ENCODE peak calls at places on chromosomes 12 and 14, in four cellular contexts. One of them, this sample, is unnamed.

GRCh38 chr12:22653790-22654189 is 28.8 kb downstream of the ETNK1 start:
- DNase-seq in tibial artery: no peak
- DNase-seq in HFF-Myc: no peak
- DNase-seq in activated B cell treated with CpG ODN at 0.5 μM for 24 hours: no peak
- DNase-seq in this sample: no peak

GRCh38 chr14:61472801-61473376 is 151.5 kb downstream of the PRKCH start:
- DNase-seq in tibial artery: no peak
- DNase-seq in HFF-Myc: no peak
- DNase-seq in activated B cell treated with CpG ODN at 0.5 μM for 24 hours: no peak
- DNase-seq in this sample: no peak

GRCh38 chr12:116069943-116070342 is 207.6 kb downstream of the MED13L start:
- DNase-seq in tibial artery: no peak
- DNase-seq in HFF-Myc: no peak
- DNase-seq in activated B cell treated with CpG ODN at 0.5 μM for 24 hours: no peak
- DNase-seq in this sample: no peak

GRCh38 chr12:29582156-29582555 is 84.7 kb upstream of the OVCH1 start:
- DNase-seq in tibial artery: no peak
- DNase-seq in HFF-Myc: no peak
- DNase-seq in activated B cell treated with CpG ODN at 0.5 μM for 24 hours: no peak
- DNase-seq in this sample: no peak

GRCh38 chr14:105182296-105183020 is 1.3 kb upstream of the NUDT14 start:
- DNase-seq in tibial artery: no peak
- DNase-seq in HFF-Myc: no peak
- DNase-seq in activated B cell treated with CpG ODN at 0.5 μM for 24 hours: no peak
- DNase-seq in this sample: no peak

GRCh38 chr12:127680516-127680915 is 586.5 kb upstream of the TMEM132C start:
- DNase-seq in tibial artery: no peak
- DNase-seq in HFF-Myc: no peak
- DNase-seq in activated B cell treated with CpG ODN at 0.5 μM for 24 hours: no peak
- DNase-seq in this sample: no peak

GRCh38 chr12:130916251-130916911 is 37.3 kb upstream of the ADGRD1 start:
- DNase-seq in tibial artery: peak
- DNase-seq in HFF-Myc: no peak
- DNase-seq in activated B cell treated with CpG ODN at 0.5 μM for 24 hours: peak
- DNase-seq in this sample: peak

GRCh38 chr12:48717252-48717695 is 767 bp upstream of the CCNT1 start:
- DNase-seq in tibial artery: no peak
- DNase-seq in HFF-Myc: no peak
- DNase-seq in activated B cell treated with CpG ODN at 0.5 μM for 24 hours: no peak
- DNase-seq in this sample: no peak

GRCh38 chr14:21525995-21526671 is at the start of gene SALL2:
- DNase-seq in tibial artery: peak
- DNase-seq in HFF-Myc: peak
- DNase-seq in activated B cell treated with CpG ODN at 0.5 μM for 24 hours: no peak
- DNase-seq in this sample: peak

GRCh38 chr14:90239139-90239538 is 17.2 kb upstream of the PSMC1 start:
- DNase-seq in tibial artery: no peak
- DNase-seq in HFF-Myc: no peak
- DNase-seq in activated B cell treated with CpG ODN at 0.5 μM for 24 hours: no peak
- DNase-seq in this sample: peak

GRCh38 chr12:24222968-24223367 is 273.5 kb upstream of the SOX5 start:
- DNase-seq in tibial artery: no peak
- DNase-seq in HFF-Myc: no peak
- DNase-seq in activated B cell treated with CpG ODN at 0.5 μM for 24 hours: no peak
- DNase-seq in this sample: no peak

GRCh38 chr12:105279460-105280056 is 43.6 kb upstream of the APPL2 start:
- DNase-seq in tibial artery: no peak
- DNase-seq in HFF-Myc: no peak
- DNase-seq in activated B cell treated with CpG ODN at 0.5 μM for 24 hours: no peak
- DNase-seq in this sample: peak

GRCh38 chr14:75088566-75089373 is 19.3 kb downstream of the ZC2HC1C start:
- DNase-seq in tibial artery: no peak
- DNase-seq in HFF-Myc: peak
- DNase-seq in activated B cell treated with CpG ODN at 0.5 μM for 24 hours: no peak
- DNase-seq in this sample: peak

GRCh38 chr14:92099802-92100201 is 6.6 kb downstream of the ATXN3 start:
- DNase-seq in tibial artery: no peak
- DNase-seq in HFF-Myc: no peak
- DNase-seq in activated B cell treated with CpG ODN at 0.5 μM for 24 hours: no peak
- DNase-seq in this sample: no peak

GRCh38 chr12:68451261-68452091 is 119.3 kb upstream of the MDM1 start:
- DNase-seq in tibial artery: no peak
- DNase-seq in HFF-Myc: no peak
- DNase-seq in activated B cell treated with CpG ODN at 0.5 μM for 24 hours: peak
- DNase-seq in this sample: no peak

GRCh38 chr12:44317651-44318126 is 481.8 kb downstream of the TMEM117 start:
- DNase-seq in tibial artery: no peak
- DNase-seq in HFF-Myc: peak
- DNase-seq in activated B cell treated with CpG ODN at 0.5 μM for 24 hours: no peak
- DNase-seq in this sample: no peak

GRCh38 chr14:104968153-104968527 is 10.0 kb downstream of the AHNAK2 start:
- DNase-seq in tibial artery: peak
- DNase-seq in HFF-Myc: no peak
- DNase-seq in activated B cell treated with CpG ODN at 0.5 μM for 24 hours: no peak
- DNase-seq in this sample: peak

GRCh38 chr12:102503871-102504270 is 23.5 kb upstream of the IGF1 start:
- DNase-seq in tibial artery: no peak
- DNase-seq in HFF-Myc: no peak
- DNase-seq in activated B cell treated with CpG ODN at 0.5 μM for 24 hours: no peak
- DNase-seq in this sample: no peak

GRCh38 chr12:67019070-67019469 is 250.1 kb upstream of the CAND1 start:
- DNase-seq in tibial artery: no peak
- DNase-seq in HFF-Myc: no peak
- DNase-seq in activated B cell treated with CpG ODN at 0.5 μM for 24 hours: no peak
- DNase-seq in this sample: no peak

GRCh38 chr14:28742171-28742846 is 24.3 kb upstream of the FOXG1 start:
- DNase-seq in tibial artery: no peak
- DNase-seq in HFF-Myc: no peak
- DNase-seq in activated B cell treated with CpG ODN at 0.5 μM for 24 hours: no peak
- DNase-seq in this sample: no peak

GRCh38 chr14:101110729-101111619 is 207.5 kb upstream of the RTL1 start:
- DNase-seq in tibial artery: peak
- DNase-seq in HFF-Myc: no peak
- DNase-seq in activated B cell treated with CpG ODN at 0.5 μM for 24 hours: no peak
- DNase-seq in this sample: no peak

GRCh38 chr14:92651106-92651792 is 97.2 kb downstream of the LGMN start:
- DNase-seq in tibial artery: peak
- DNase-seq in HFF-Myc: no peak
- DNase-seq in activated B cell treated with CpG ODN at 0.5 μM for 24 hours: peak
- DNase-seq in this sample: no peak

GRCh38 chr14:100604709-100605108 is 17.5 kb upstream of the BEGAIN start:
- DNase-seq in tibial artery: peak
- DNase-seq in HFF-Myc: no peak
- DNase-seq in activated B cell treated with CpG ODN at 0.5 μM for 24 hours: no peak
- DNase-seq in this sample: no peak

GRCh38 chr14:100408350-100409015 is 85.3 kb downstream of the SLC25A47 start:
- DNase-seq in tibial artery: no peak
- DNase-seq in HFF-Myc: no peak
- DNase-seq in activated B cell treated with CpG ODN at 0.5 μM for 24 hours: no peak
- DNase-seq in this sample: no peak

GRCh38 chr12:46442723-46443122 is 70.2 kb upstream of the SLC38A2 start:
- DNase-seq in tibial artery: no peak
- DNase-seq in HFF-Myc: no peak
- DNase-seq in activated B cell treated with CpG ODN at 0.5 μM for 24 hours: no peak
- DNase-seq in this sample: no peak

GRCh38 chr12:47438175-47438574 is 267.7 kb downstream of the RPAP3 start:
- DNase-seq in tibial artery: no peak
- DNase-seq in HFF-Myc: no peak
- DNase-seq in activated B cell treated with CpG ODN at 0.5 μM for 24 hours: no peak
- DNase-seq in this sample: no peak

GRCh38 chr12:74776378-74776777 is 238.7 kb downstream of the ATXN7L3B start:
- DNase-seq in tibial artery: no peak
- DNase-seq in HFF-Myc: no peak
- DNase-seq in activated B cell treated with CpG ODN at 0.5 μM for 24 hours: no peak
- DNase-seq in this sample: no peak

GRCh38 chr12:59820594-59821011 is 224.8 kb downstream of the SLC16A7 start:
- DNase-seq in tibial artery: no peak
- DNase-seq in HFF-Myc: peak
- DNase-seq in activated B cell treated with CpG ODN at 0.5 μM for 24 hours: no peak
- DNase-seq in this sample: no peak

DNA sequence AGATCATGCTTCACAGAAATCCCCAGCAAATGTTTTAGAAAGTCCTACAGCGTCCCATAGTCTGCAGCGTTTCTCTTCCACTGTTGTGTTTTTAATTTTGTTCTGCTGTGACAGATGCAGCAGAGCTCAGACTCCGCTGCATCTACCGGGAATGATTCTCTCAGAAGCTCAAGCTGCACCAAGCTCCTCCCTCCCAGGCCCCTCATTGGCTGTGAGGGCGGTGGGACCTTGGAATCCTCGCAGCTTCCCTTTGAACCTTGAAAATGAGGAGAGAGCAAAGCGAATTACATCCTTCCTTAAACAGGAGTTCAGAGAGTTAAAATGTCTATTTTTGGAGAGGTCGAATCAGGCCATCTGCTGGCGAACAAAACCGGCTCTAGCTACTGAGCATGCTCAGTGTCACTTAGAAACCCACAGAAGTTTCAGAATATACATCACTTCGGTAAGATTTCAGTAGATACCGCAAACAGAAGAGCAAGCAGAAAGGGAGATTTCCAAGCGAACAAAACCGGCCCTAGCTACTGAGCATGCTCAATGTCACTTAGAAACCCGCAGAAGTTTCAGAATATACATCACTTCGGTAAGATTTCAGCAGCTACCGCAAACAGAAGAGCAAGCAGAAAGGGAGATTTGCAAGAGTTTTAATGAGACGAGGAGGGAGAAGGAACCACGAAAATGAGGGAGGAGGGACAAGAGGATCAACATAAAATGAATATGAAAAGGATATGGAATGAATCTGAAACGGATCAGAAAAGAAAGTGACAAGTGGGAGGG is at the start of gene ABCD2:
- DNase-seq in tibial artery: peak
- DNase-seq in HFF-Myc: peak
- DNase-seq in activated B cell treated with CpG ODN at 0.5 μM for 24 hours: peak
- DNase-seq in this sample: peak
- TF ChIP-seq CTCF in tibial artery: no peak
- TF ChIP-seq CTCF in HFF-Myc: peak
- TF ChIP-seq CTCF in activated B cell treated with CpG ODN at 0.5 μM for 24 hours: no peak
- TF ChIP-seq CTCF in this sample: no peak

DNA sequence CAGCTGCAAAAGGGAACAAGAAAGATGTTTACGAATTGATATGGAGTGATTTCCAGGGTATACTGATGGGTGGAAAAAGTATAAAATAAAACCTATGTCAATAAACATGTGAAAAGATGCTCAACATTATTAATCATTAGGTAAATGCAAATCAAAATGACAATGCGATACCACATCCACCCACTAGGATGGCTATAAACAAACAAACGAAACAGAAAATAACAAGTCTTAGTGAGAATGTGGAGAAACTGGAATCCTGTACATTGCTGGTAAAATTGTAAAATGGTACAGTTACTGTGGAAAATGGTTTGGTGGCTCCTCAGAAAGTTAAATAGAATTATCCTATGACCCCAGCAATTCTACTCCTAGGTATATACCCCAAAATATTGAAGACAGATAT is 9.5 kb upstream of the BEST3 start:
- DNase-seq in tibial artery: no peak
- DNase-seq in HFF-Myc: no peak
- DNase-seq in activated B cell treated with CpG ODN at 0.5 μM for 24 hours: no peak
- DNase-seq in this sample: no peak
- TF ChIP-seq CTCF in tibial artery: no peak
- TF ChIP-seq CTCF in HFF-Myc: no peak
- TF ChIP-seq CTCF in activated B cell treated with CpG ODN at 0.5 μM for 24 hours: no peak
- TF ChIP-seq CTCF in this sample: peak

GRCh38 chr12:121791671-121792496 is 1.6 kb downstream of the RHOF start:
- DNase-seq in tibial artery: no peak
- DNase-seq in HFF-Myc: no peak
- DNase-seq in activated B cell treated with CpG ODN at 0.5 μM for 24 hours: no peak
- DNase-seq in this sample: no peak
- TF ChIP-seq CTCF in tibial artery: no peak
- TF ChIP-seq CTCF in HFF-Myc: no peak
- TF ChIP-seq CTCF in activated B cell treated with CpG ODN at 0.5 μM for 24 hours: no peak
- TF ChIP-seq CTCF in this sample: no peak

DNA sequence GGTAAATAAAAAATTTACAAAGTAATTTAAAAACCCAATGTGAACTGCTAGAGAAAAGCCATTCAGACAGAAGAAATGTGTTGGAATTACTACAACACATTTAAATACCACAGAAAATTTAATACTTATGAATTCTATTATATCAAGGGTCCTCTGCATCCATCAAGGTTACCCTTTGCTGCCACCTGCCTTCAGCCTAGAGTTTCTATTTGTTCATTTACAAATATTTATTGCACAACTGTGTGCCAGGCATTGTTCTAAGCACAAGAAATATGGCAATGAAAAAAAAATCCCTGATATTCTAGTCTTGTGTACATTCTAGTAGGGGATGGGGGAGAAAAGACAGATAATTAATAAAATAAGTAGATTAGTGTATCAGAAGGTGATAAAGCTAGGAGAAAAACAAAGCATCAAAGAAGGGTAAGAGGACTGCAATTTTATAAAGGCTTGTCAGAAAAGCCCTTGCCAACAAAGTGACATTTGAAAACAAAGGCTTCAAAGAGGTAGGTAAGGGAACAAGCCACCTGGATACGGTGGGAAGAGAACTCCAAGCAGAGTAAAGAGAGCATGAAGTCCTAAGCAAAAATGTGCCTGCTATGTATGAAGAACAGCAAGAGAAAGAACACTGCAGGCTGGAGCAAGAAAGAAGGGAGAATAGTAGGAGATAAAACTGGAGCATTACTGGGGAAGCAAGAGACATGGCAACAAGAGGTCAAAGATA is 59.1 kb upstream of the SLC6A13 start:
- DNase-seq in tibial artery: no peak
- DNase-seq in HFF-Myc: no peak
- DNase-seq in activated B cell treated with CpG ODN at 0.5 μM for 24 hours: no peak
- DNase-seq in this sample: no peak
- TF ChIP-seq CTCF in tibial artery: no peak
- TF ChIP-seq CTCF in HFF-Myc: no peak
- TF ChIP-seq CTCF in activated B cell treated with CpG ODN at 0.5 μM for 24 hours: no peak
- TF ChIP-seq CTCF in this sample: no peak

GRCh38 chr14:68244272-68244975 is 424.8 kb downstream of the RAD51B start:
- DNase-seq in tibial artery: no peak
- DNase-seq in HFF-Myc: no peak
- DNase-seq in activated B cell treated with CpG ODN at 0.5 μM for 24 hours: no peak
- DNase-seq in this sample: no peak

GRCh38 chr14:68243441-68244010 is 423.9 kb downstream of the RAD51B start:
- DNase-seq in tibial artery: no peak
- DNase-seq in HFF-Myc: no peak
- DNase-seq in activated B cell treated with CpG ODN at 0.5 μM for 24 hours: no peak
- DNase-seq in this sample: no peak

GRCh38 chr14:68246074-68246980 is 426.7 kb downstream of the RAD51B start:
- DNase-seq in tibial artery: no peak
- DNase-seq in HFF-Myc: no peak
- DNase-seq in activated B cell treated with CpG ODN at 0.5 μM for 24 hours: no peak
- DNase-seq in this sample: no peak

GRCh38 chr14:68247281-68247680 is 427.7 kb downstream of the RAD51B start:
- DNase-seq in tibial artery: no peak
- DNase-seq in HFF-Myc: no peak
- DNase-seq in activated B cell treated with CpG ODN at 0.5 μM for 24 hours: no peak
- DNase-seq in this sample: no peak

GRCh38 chr14:68245146-68246073 is 425.8 kb downstream of the RAD51B start:
- DNase-seq in tibial artery: no peak
- DNase-seq in HFF-Myc: no peak
- DNase-seq in activated B cell treated with CpG ODN at 0.5 μM for 24 hours: no peak
- DNase-seq in this sample: no peak
- TF ChIP-seq CTCF in tibial artery: no peak
- TF ChIP-seq CTCF in HFF-Myc: no peak
- TF ChIP-seq CTCF in activated B cell treated with CpG ODN at 0.5 μM for 24 hours: no peak
- TF ChIP-seq CTCF in this sample: no peak